ENCODE peak calls at places on chromosome 17, in seven cellular contexts. G is cardiac septum; K is erythroblast; X is mesenchymal stem cell; H is C1 segment of cervical spinal cord; W is progenitor cell of endocrine pancreas; Y is activated effector memory CD4-positive, alpha-beta T cell treated with Interleukin-2 at 50 U/mL for 16 hours. B is an unnamed sample.
A peak's percentile ranks its signal among the peaks of the same experiment; 100 is the strongest.

GRCh38 chr17:61405686-61406542 is 6.3 kb downstream of the TBX2 start:
- DNase-seq in G (peak; percentile 73), K (no peak), X (no peak), H (no peak), W (no peak), Y (no peak), B (peak; percentile 20)

GRCh38 chr17:49859991-49860953 is 12.4 kb upstream of the TAC4 start:
- DNase-seq in G (no peak), K (no peak), X (no peak), H (no peak), W (no peak), Y (no peak), B (no peak)

GRCh38 chr17:16491131-16491702 is 776 bp downstream of the LRRC75A start:
- DNase-seq in G (no peak), K (peak; percentile 49), X (no peak), H (no peak), W (peak; percentile 26), Y (no peak), B (peak; percentile 63)

GRCh38 chr17:74361613-74362391 is at the start of gene BTBD17:
- DNase-seq in G (no peak), K (peak; percentile 52), X (no peak), H (peak; percentile 61), W (peak; percentile 52), Y (peak; percentile 23), B (peak; percentile 78)

GRCh38 chr17:61376931-61377838 is 22.5 kb upstream of the TBX2 start:
- DNase-seq in G (no peak), K (no peak), X (no peak), H (no peak), W (no peak), Y (no peak), B (no peak)

GRCh38 chr17:76467366-76467765 is at the start of gene AANAT:
- DNase-seq in G (no peak), K (no peak), X (no peak), H (no peak), W (no peak), Y (no peak), B (peak; percentile 38)

GRCh38 chr17:42180411-42180921 is 476 bp downstream of the KCNH4 start:
- DNase-seq in G (no peak), K (no peak), X (no peak), H (no peak), W (no peak), Y (no peak), B (no peak)

GRCh38 chr17:66667090-66667489 is 167.8 kb upstream of the CACNG5 start:
- DNase-seq in G (no peak), K (no peak), X (no peak), H (no peak), W (no peak), Y (no peak), B (no peak)

GRCh38 chr17:2718150-2718938 is 6.8 kb upstream of the CLUH start:
- DNase-seq in G (no peak), K (no peak), X (no peak), H (no peak), W (no peak), Y (no peak), B (no peak)

GRCh38 chr17:17579691-17580090 is 11.8 kb downstream of the PEMT start:
- DNase-seq in G (no peak), K (no peak), X (no peak), H (no peak), W (no peak), Y (no peak), B (no peak)

GRCh38 chr17:30363715-30364202 is 15.0 kb upstream of the CPD start:
- DNase-seq in G (peak; percentile 80), K (no peak), X (peak; percentile 61), H (no peak), W (no peak), Y (peak; percentile 69), B (no peak)

GRCh38 chr17:7839199-7839889 is 5.3 kb downstream of the KDM6B start:
- DNase-seq in G (peak; percentile 82), K (peak; percentile 69), X (peak; percentile 36), H (no peak), W (no peak), Y (no peak), B (peak; percentile 86)

GRCh38 chr17:71163813-71164122 is 957.1 kb upstream of the SOX9 start:
- DNase-seq in G (no peak), K (no peak), X (no peak), H (no peak), W (no peak), Y (no peak), B (no peak)

GRCh38 chr17:6603746-6604325 is 36.7 kb downstream of the KIAA0753 start:
- DNase-seq in G (no peak), K (no peak), X (no peak), H (no peak), W (no peak), Y (no peak), B (no peak)

GRCh38 chr17:77217566-77217965 is 76.8 kb downstream of the SEC14L1 start:
- DNase-seq in G (no peak), K (no peak), X (no peak), H (no peak), W (no peak), Y (no peak), B (no peak)

GRCh38 chr17:33218657-33219298 is 74.3 kb downstream of the ASIC2 start:
- DNase-seq in G (no peak), K (no peak), X (peak; percentile 68), H (no peak), W (no peak), Y (no peak), B (no peak)

GRCh38 chr17:26818736-26819135 is 475.2 kb upstream of the WSB1 start:
- DNase-seq in G (no peak), K (no peak), X (peak; percentile 16), H (no peak), W (no peak), Y (no peak), B (no peak)

GRCh38 chr17:81394831-81395599 is at the start of gene BAHCC1:
- DNase-seq in G (peak; percentile 100), K (peak; percentile 95), X (peak; percentile 100), H (peak; percentile 99), W (peak; percentile 99), Y (peak; percentile 58), B (peak; percentile 100)

GRCh38 chr17:31067699-31068184 is 27.0 kb upstream of the NF1 start:
- DNase-seq in G (no peak), K (no peak), X (peak; percentile 89), H (no peak), W (no peak), Y (no peak), B (no peak)

GRCh38 chr17:77696151-77696719 is 262.3 kb upstream of the TNRC6C start:
- DNase-seq in G (peak; percentile 59), K (no peak), X (no peak), H (no peak), W (no peak), Y (no peak), B (no peak)

GRCh38 chr17:44956076-44956475 is 8.5 kb upstream of the KIF18B start:
- DNase-seq in G (peak; percentile 9), K (no peak), X (no peak), H (no peak), W (no peak), Y (no peak), B (no peak)

GRCh38 chr17:181213-182163 is at the start of gene DOC2B:
- DNase-seq in G (peak; percentile 81), K (no peak), X (peak; percentile 48), H (no peak), W (peak; percentile 29), Y (no peak), B (peak; percentile 57)

GRCh38 chr17:74045608-74046007 is 157.9 kb upstream of the RPL38 start:
- DNase-seq in G (no peak), K (no peak), X (no peak), H (no peak), W (no peak), Y (no peak), B (no peak)

GRCh38 chr17:28655160-28655559 is 6.5 kb downstream of the SDF2 start:
- DNase-seq in G (no peak), K (no peak), X (no peak), H (no peak), W (no peak), Y (no peak), B (no peak)

GRCh38 chr17:48545539-48545938 is 630 bp upstream of the HOXB2 start:
- DNase-seq in G (no peak), K (peak; percentile 21), X (peak; percentile 40), H (no peak), W (no peak), Y (no peak), B (no peak)

GRCh38 chr17:20916383-20916782 is 126.4 kb downstream of the USP22 start:
- DNase-seq in G (no peak), K (no peak), X (no peak), H (no peak), W (no peak), Y (no peak), B (no peak)

GRCh38 chr17:45672301-45672700 is 111.8 kb upstream of the CRHR1 start:
- DNase-seq in G (no peak), K (no peak), X (no peak), H (no peak), W (no peak), Y (no peak), B (no peak)

GRCh38 chr17:21034350-21035235 is 8.2 kb downstream of the USP22 start:
- DNase-seq in G (no peak), K (no peak), X (peak; percentile 55), H (no peak), W (no peak), Y (no peak), B (no peak)

B was measured in mucosa of descending colon.